ENCODE peak calls at places on chromosomes 12 and 14, in nine cellular contexts. H is NCI-H1694 treated with DMSO at 0.1 percent for 48 hours, P is HEK293T, X is HT1080, A is iris pigment epithelial cell, J is ecto neural progenitor cell, Q is H7, V is foreskin melanocyte, C is fibroblast of pulmonary artery. O is an unnamed sample.

GRCh38 chr12:19946549-19946948 is 421.8 kb upstream of the PDE3A start:
- DNase-seq in H (peak; percentile 92), P (no peak), X (peak; percentile 84), A (peak; percentile 99), J (no peak), Q (no peak), V (no peak), C (peak; percentile 95), O (peak; percentile 94)

GRCh38 chr12:49287876-49288275 is 7.1 kb upstream of the PRPH start:
- DNase-seq in H (no peak), P (no peak), X (no peak), A (no peak), J (no peak), Q (no peak), V (no peak), C (no peak), O (no peak)

GRCh38 chr12:34286934-34287333 is 264.6 kb downstream of the ALG10 start:
- DNase-seq in H (no peak), P (no peak), X (no peak), A (no peak), J (peak; percentile 25), Q (no peak), V (no peak), C (no peak), O (no peak)

GRCh38 chr12:68611094-68611818 is 557 bp downstream of the RAP1B start:
- DNase-seq in H (no peak), P (peak; percentile 48), X (peak; percentile 51), A (peak; percentile 61), J (peak; percentile 79), Q (peak; percentile 86), V (peak; percentile 31), C (peak; percentile 81), O (no peak)

GRCh38 chr14:90426663-90427062 is 29.8 kb downstream of the CALM1 start:
- DNase-seq in H (no peak), P (no peak), X (no peak), A (peak; percentile 43), J (no peak), Q (no peak), V (no peak), C (peak; percentile 77), O (no peak)

GRCh38 chr14:36238666-36239363 is 62.3 kb upstream of the PTCSC3 start:
- DNase-seq in H (no peak), P (no peak), X (peak; percentile 88), A (peak; percentile 69), J (no peak), Q (no peak), V (peak; percentile 65), C (peak; percentile 6), O (no peak)

GRCh38 chr14:67442139-67442906 is 30.4 kb upstream of the PLEK2 start:
- DNase-seq in H (no peak), P (no peak), X (no peak), A (no peak), J (no peak), Q (no peak), V (no peak), C (no peak), O (no peak)

GRCh38 chr12:22266101-22266500 is 68.4 kb downstream of the ST8SIA1 start:
- DNase-seq in H (no peak), P (no peak), X (peak; percentile 18), A (no peak), J (no peak), Q (no peak), V (no peak), C (no peak), O (no peak)

GRCh38 chr12:29026419-29026818 is 122.7 kb upstream of the FAR2 start:
- DNase-seq in H (no peak), P (no peak), X (peak; percentile 15), A (peak; percentile 8), J (no peak), Q (no peak), V (no peak), C (no peak), O (no peak)

GRCh38 chr12:132524405-132524804 is 34.5 kb downstream of the FBRSL1 start:
- DNase-seq in H (no peak), P (no peak), X (peak; percentile 36), A (peak; percentile 50), J (no peak), Q (peak; percentile 65), V (no peak), C (no peak), O (peak; percentile 24)

GRCh38 chr12:120264511-120265202 is 873 bp downstream of the PXN start:
- DNase-seq in H (no peak), P (no peak), X (peak; percentile 17), A (no peak), J (no peak), Q (no peak), V (no peak), C (no peak), O (no peak)

GRCh38 chr12:20495997-20496396 is 127.7 kb downstream of the PDE3A start:
- DNase-seq in H (no peak), P (no peak), X (no peak), A (no peak), J (no peak), Q (no peak), V (no peak), C (no peak), O (no peak)